ENCODE peak calls at places on chromosome 5, in nine cellular contexts. S is uterus, N is suprapubic skin, C is HL-60, Z is lung, O is dorsolateral prefrontal cortex, B is GM23338, U is H1, P is SK-N-SH. V is an unnamed sample.

GRCh38 chr5:180289433-180289832 is 2.5 kb downstream of the MAPK9 start:
- DNase-seq in B (peak), C (no peak), S (no peak), U (no peak), Z (no peak), P (peak), N (no peak), O (no peak), V (no peak)

GRCh38 chr5:8061140-8061469 is 192.2 kb downstream of the MTRR start:
- DNase-seq in S (no peak), O (no peak), Z (no peak), P (no peak), N (no peak), C (no peak), U (no peak), B (no peak), V (no peak)

GRCh38 chr5:81749186-81749561 is 1.7 kb downstream of the SSBP2 start:
- DNase-seq in C (no peak), N (no peak), S (no peak), O (no peak), B (peak), P (no peak), U (no peak), Z (no peak), V (no peak)

GRCh38 chr5:72559866-72560766 is 52.9 kb upstream of the ZNF366 start:
- DNase-seq in N (no peak), C (no peak), B (peak), S (no peak), O (peak), P (no peak), U (no peak), Z (no peak), V (no peak)

GRCh38 chr5:111384220-111384619 is 128.1 kb downstream of the STARD4 start:
- DNase-seq in B (no peak), Z (no peak), P (no peak), U (no peak), C (peak), N (no peak), O (no peak), S (no peak), V (no peak)

GRCh38 chr5:153573326-153574033 is 83.0 kb downstream of the GRIA1 start:
- DNase-seq in C (no peak), O (no peak), B (no peak), U (no peak), Z (peak), N (no peak), P (no peak), S (no peak), V (no peak)

GRCh38 chr5:57805732-57806131 is 323.1 kb upstream of the ACTBL2 start:
- DNase-seq in S (no peak), O (no peak), C (no peak), B (no peak), P (no peak), U (no peak), N (no peak), Z (no peak), V (no peak)

GRCh38 chr5:120255214-120255613 is 208.9 kb upstream of the PRR16 start:
- DNase-seq in B (no peak), P (no peak), S (no peak), C (no peak), O (no peak), Z (no peak), N (no peak), U (no peak), V (no peak)

GRCh38 chr5:31442253-31442820 is 89.6 kb downstream of the DROSHA start:
- DNase-seq in U (no peak), N (no peak), Z (no peak), O (no peak), B (no peak), S (no peak), P (no peak), C (no peak), V (no peak)

GRCh38 chr5:155938051-155938450 is 388.9 kb upstream of the SGCD start:
- DNase-seq in B (no peak), U (no peak), O (no peak), P (no peak), C (no peak), S (no peak), Z (no peak), N (no peak), V (no peak)

GRCh38 chr5:151487544-151487943 is 40.1 kb downstream of the SLC36A1 start:
- DNase-seq in C (no peak), U (no peak), P (no peak), O (no peak), B (no peak), Z (no peak), S (no peak), N (no peak), V (no peak)

GRCh38 chr5:53782620-53783019 is 222.2 kb downstream of the NDUFS4 start:
- DNase-seq in U (no peak), N (no peak), P (no peak), O (no peak), S (no peak), C (no peak), Z (no peak), B (no peak), V (no peak)

GRCh38 chr5:37665272-37665671 is 174.6 kb downstream of the GDNF start:
- DNase-seq in O (no peak), B (no peak), C (no peak), U (no peak), P (no peak), Z (no peak), N (no peak), S (no peak), V (no peak)

GRCh38 chr5:62305715-62306493 is at the start of gene KIF2A:
- DNase-seq in P (peak), Z (peak), N (peak), O (peak), B (peak), U (peak), C (peak), S (peak), V (peak)
- TF ChIP-seq CTCF in P (no peak), Z (no peak), N (no peak), O (peak), B (no peak), U (no peak), C (no peak), S (peak), V (no peak)

GRCh38 chr5:170104299-170104698 is 1.4 kb upstream of the FOXI1 start:
- DNase-seq in B (no peak), S (no peak), U (no peak), O (no peak), Z (no peak), C (no peak), P (no peak), N (no peak), V (no peak)
- H3K4me3 ChIP-seq in B (no peak), S (no peak), U (no peak), O (no peak), Z (no peak), C (no peak), P (no peak), N (no peak), V (no peak)

GRCh38 chr5:143230676-143230996 is 172.8 kb downstream of the NR3C1 start:
- DNase-seq in B (no peak), C (no peak), Z (no peak), P (no peak), S (no peak), U (no peak), O (no peak), N (no peak), V (no peak)
- TF ChIP-seq CTCF in B (no peak), C (no peak), Z (no peak), P (no peak), S (no peak), U (no peak), O (no peak), N (no peak), V (no peak)

DNA sequence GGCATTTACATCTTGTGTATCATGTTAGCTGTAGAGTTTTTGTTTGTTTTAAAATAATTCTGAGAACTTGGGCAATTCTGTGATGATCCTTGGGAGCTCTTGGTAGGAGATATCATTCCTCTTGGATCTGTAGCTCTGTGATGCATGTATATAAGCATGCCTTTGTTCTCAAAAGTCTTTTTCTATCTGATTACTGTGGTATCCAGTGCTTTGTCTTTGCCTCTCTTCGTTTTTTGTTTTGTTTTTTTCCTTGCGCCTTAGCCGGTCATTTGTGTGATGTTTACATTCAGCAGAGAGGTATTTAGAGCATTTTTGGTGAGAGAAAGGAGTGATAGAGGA is 110.0 kb downstream of the PAM start:
- DNase-seq in Z (no peak), O (no peak), U (no peak), N (no peak), S (no peak), B (no peak), P (no peak), C (no peak), V (no peak)
- H3K4me3 ChIP-seq in Z (no peak), O (peak), U (peak), N (peak), S (peak), B (peak), P (peak), C (no peak), V (no peak)

GRCh38 chr5:141560725-141561483 is 57.9 kb downstream of the DIAPH1 start:
- DNase-seq in N (peak), B (peak), O (peak), Z (peak), S (peak), U (peak), C (no peak), P (peak), V (peak)

GRCh38 chr5:141560141-141560540 is 58.7 kb downstream of the DIAPH1 start:
- DNase-seq in C (no peak), P (no peak), S (no peak), B (peak), O (no peak), N (no peak), U (no peak), Z (no peak), V (no peak)

GRCh38 chr5:141557681-141558136 is 61.1 kb downstream of the DIAPH1 start:
- DNase-seq in Z (peak), O (peak), S (peak), N (peak), B (peak), U (peak), C (peak), P (peak), V (peak)

GRCh38 chr5:141559481-141559880 is 59.3 kb downstream of the DIAPH1 start:
- DNase-seq in S (no peak), C (no peak), O (no peak), B (no peak), P (no peak), U (no peak), Z (no peak), N (no peak), V (no peak)

DNA sequence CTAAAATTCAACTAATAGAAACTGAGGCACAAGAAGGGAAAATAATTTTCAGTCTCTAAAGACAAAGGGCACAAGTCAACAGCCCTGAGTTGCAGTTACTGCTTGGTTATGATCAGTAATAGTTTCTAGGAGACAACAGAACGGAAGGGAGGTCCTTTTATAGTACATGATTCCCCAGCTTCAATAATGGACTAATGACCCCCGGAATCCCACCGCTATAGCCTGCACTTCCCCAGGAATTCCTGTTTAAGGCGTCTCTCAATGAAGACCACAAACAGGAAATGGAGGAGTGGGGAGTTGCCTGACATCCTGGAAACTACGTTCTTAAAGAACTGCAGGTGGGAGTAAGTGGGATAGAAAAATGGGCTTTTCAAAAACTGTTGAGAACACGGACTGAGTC is 60.6 kb downstream of the DIAPH1 start:
- DNase-seq in N (no peak), U (no peak), B (peak), O (no peak), Z (no peak), C (no peak), S (no peak), P (no peak), V (no peak)
- TF ChIP-seq CTCF in N (no peak), U (no peak), B (no peak), O (no peak), Z (no peak), C (no peak), S (no peak), P (no peak), V (no peak)

DNA sequence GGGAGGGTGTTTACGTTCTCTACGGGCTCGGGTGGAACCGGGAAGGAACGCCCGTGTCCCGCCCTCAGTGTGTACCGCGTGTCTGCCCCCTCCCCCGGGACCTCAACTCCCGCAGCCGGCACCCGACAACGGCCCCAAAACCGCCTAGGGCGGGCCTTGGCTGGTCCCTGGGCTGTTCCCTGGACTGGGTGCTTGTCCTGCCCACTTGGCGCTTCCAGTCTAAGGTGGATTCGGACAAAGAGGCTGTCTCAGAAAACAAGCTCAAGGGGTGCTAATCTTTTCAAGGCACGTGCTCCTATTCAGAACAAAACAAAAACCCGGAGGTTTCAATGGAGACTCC is 379 bp upstream of the CLK4 start:
- DNase-seq in N (no peak), P (no peak), Z (no peak), B (peak), C (no peak), O (no peak), U (no peak), S (no peak), V (no peak)
- H3K4me3 ChIP-seq in N (peak), P (peak), Z (peak), B (peak), C (peak), O (peak), U (peak), S (peak), V (no peak)

GRCh38 chr5:74946471-74946870 is 80.3 kb upstream of the FAM169A start:
- DNase-seq in B (no peak), S (no peak), C (no peak), N (no peak), U (no peak), Z (no peak), O (no peak), P (no peak), V (no peak)

GRCh38 chr5:74940782-74941363 is 74.7 kb upstream of the FAM169A start:
- DNase-seq in Z (no peak), S (no peak), P (no peak), C (no peak), U (no peak), B (no peak), O (no peak), N (no peak), V (no peak)

GRCh38 chr5:74942622-74943286 is 76.6 kb upstream of the FAM169A start:
- DNase-seq in U (no peak), C (no peak), O (no peak), B (peak), N (no peak), Z (no peak), S (no peak), P (no peak), V (no peak)

GRCh38 chr5:74945561-74946165 is 79.5 kb upstream of the FAM169A start:
- DNase-seq in N (no peak), O (no peak), B (no peak), Z (no peak), S (no peak), P (no peak), C (no peak), U (no peak), V (no peak)

GRCh38 chr5:74943905-74944304 is 77.7 kb upstream of the FAM169A start:
- DNase-seq in P (no peak), O (no peak), S (no peak), U (no peak), C (no peak), B (peak), N (no peak), Z (no peak), V (no peak)
- TF ChIP-seq CTCF in P (peak), O (no peak), S (no peak), U (no peak), C (no peak), B (peak), N (no peak), Z (no peak), V (no peak)